ENCODE peak calls at places on chromosomes 16 and 17, in five cellular contexts. P is heart left ventricle, U is cerebellar cortex, D is aorta, V is RWPE1. R is an unnamed sample.

GRCh38 chr16:63323055-63323454 is 1286.8 kb upstream of the CDH8 start:
- DNase-seq in P (no peak), U (no peak), V (no peak), D (no peak), R (no peak)

GRCh38 chr17:49132699-49133364 is at the start of gene B4GALNT2:
- DNase-seq in P (no peak), V (no peak), D (no peak), U (no peak), R (no peak)

GRCh38 chr16:3030128-3030871 is 6.4 kb downstream of the BICDL2 start:
- DNase-seq in D (no peak), U (no peak), P (no peak), V (no peak), R (no peak)

GRCh38 chr17:19979917-19980770 is 2.5 kb upstream of the AKAP10 start:
- DNase-seq in P (peak), U (no peak), D (peak), V (no peak), R (no peak)

GRCh38 chr17:78745407-78746088 is 36.5 kb downstream of the CYTH1 start:
- DNase-seq in U (peak), V (no peak), P (no peak), D (no peak), R (no peak)

GRCh38 chr17:72411124-72411563 is 290.3 kb downstream of the SOX9 start:
- DNase-seq in D (no peak), V (peak), U (no peak), P (no peak), R (no peak)

GRCh38 chr16:14464796-14465195 is 165.3 kb downstream of the PARN start:
- DNase-seq in D (no peak), P (no peak), V (no peak), U (no peak), R (no peak)

GRCh38 chr16:17302620-17303019 is 168.1 kb downstream of the XYLT1 start:
- DNase-seq in D (no peak), P (no peak), U (no peak), V (no peak), R (no peak)

GRCh38 chr17:37650419-37651003 is 7.3 kb upstream of the DDX52 start:
- DNase-seq in D (no peak), V (peak), U (peak), P (no peak), R (no peak)

GRCh38 chr16:27740496-27741201 is 190.7 kb downstream of the KATNIP start:
- DNase-seq in P (no peak), U (no peak), D (no peak), V (no peak), R (no peak)

GRCh38 chr17:2214047-2214717 is 89.4 kb downstream of the SMG6 start:
- DNase-seq in D (peak), U (peak), P (peak), V (peak), R (peak)